ENCODE peak calls at places on chromosomes 2 and 18, in eight cellular contexts. F is bronchial epithelial cell; V is NT2/D1; P is adipocyte; S is tibial artery; W is CD8-positive, alpha-beta memory T cell; Y is body of pancreas; R is gastrocnemius medialis. O is an unnamed sample.

GRCh38 chr2:104866122-104866864 is 12.4 kb downstream of the POU3F3 start:
- DNase-seq in F (no peak), V (no peak), P (no peak), S (no peak), W (no peak), Y (no peak), R (no peak), O (no peak)

GRCh38 chr2:190887089-190887488 is 6.5 kb downstream of the GLS start:
- DNase-seq in F (peak; percentile 65), V (no peak), P (peak; percentile 51), S (no peak), W (no peak), Y (no peak), R (no peak), O (no peak)

GRCh38 chr2:220847006-220847405 is 725.1 kb downstream of the EPHA4 start:
- DNase-seq in F (no peak), V (no peak), P (no peak), S (no peak), W (no peak), Y (no peak), R (no peak), O (no peak)

GRCh38 chr2:133489641-133490411 is 78.4 kb downstream of the NCKAP5 start:
- DNase-seq in F (peak; percentile 39), V (no peak), P (no peak), S (peak; percentile 67), W (no peak), Y (peak; percentile 63), R (peak; percentile 23), O (peak; percentile 66)

GRCh38 chr2:73899801-73900336 is 7.1 kb downstream of the ACTG2 start:
- DNase-seq in F (no peak), V (no peak), P (no peak), S (no peak), W (no peak), Y (no peak), R (no peak), O (no peak)

GRCh38 chr2:199136681-199137080 is 321.1 kb downstream of the SATB2 start:
- DNase-seq in F (peak; percentile 52), V (no peak), P (peak; percentile 56), S (no peak), W (no peak), Y (no peak), R (no peak), O (peak; percentile 54)

GRCh38 chr2:71801969-71802368 is 345.7 kb downstream of the CYP26B1 start:
- DNase-seq in F (peak; percentile 22), V (peak; percentile 64), P (peak; percentile 80), S (peak; percentile 57), W (no peak), Y (peak; percentile 38), R (peak; percentile 69), O (peak; percentile 86)

GRCh38 chr2:128799736-128800135 is 481.1 kb upstream of the HS6ST1 start:
- DNase-seq in F (no peak), V (no peak), P (no peak), S (no peak), W (no peak), Y (no peak), R (no peak), O (no peak)

GRCh38 chr2:160541745-160542144 is 48.1 kb upstream of the RBMS1 start:
- DNase-seq in F (no peak), V (no peak), P (no peak), S (no peak), W (no peak), Y (no peak), R (no peak), O (no peak)

GRCh38 chr2:88098558-88098900 is 29.3 kb downstream of the FABP1 start:
- DNase-seq in F (no peak), V (no peak), P (no peak), S (no peak), W (no peak), Y (no peak), R (no peak), O (no peak)
- H3K27me3 ChIP-seq in F (peaks cover 1% of the 10 kb centered on the region), V (no peaks in the 10 kb centered on the region), P (peaks cover 25% of the 10 kb centered on the region), S (no peaks in the 10 kb centered on the region), W (no peaks in the 10 kb centered on the region), Y (no peaks in the 10 kb centered on the region), R (no peaks in the 10 kb centered on the region), O (no peaks in the 10 kb centered on the region)

DNA sequence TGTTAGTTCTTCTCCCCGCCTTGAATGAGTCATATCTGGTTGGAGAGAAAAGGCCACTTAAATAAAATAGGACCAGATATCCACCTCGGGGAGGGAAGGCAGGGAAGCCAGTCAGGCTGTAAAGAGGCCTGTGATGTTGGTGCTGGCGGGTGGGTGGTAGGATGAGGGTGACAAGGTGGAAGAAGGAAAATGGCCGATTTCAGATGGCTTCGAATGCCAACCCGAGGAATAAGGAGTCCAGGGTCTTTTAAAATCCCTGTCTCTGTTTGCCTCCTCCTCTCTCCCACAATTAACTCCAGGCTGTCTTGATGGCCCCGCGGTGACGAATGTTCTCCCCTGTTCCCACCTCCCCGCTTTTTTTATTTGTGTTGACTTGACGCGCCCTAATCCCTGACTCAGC is 41.5 kb downstream of the CELF4 start:
- DNase-seq in F (no peak), V (no peak), P (no peak), S (no peak), W (no peak), Y (no peak), R (no peak), O (no peak)
- H3K4me3 ChIP-seq in F (no peak overlapping the region), V (no peak overlapping the region), P (no peak overlapping the region), S (no peak overlapping the region), W (no peak overlapping the region), Y (no peak overlapping the region), R (no peak overlapping the region), O (no peak overlapping the region)

GRCh38 chr2:27571681-27572080 is 11.2 kb upstream of the ZNF512 start:
- DNase-seq in F (no peak), V (no peak), P (no peak), S (no peak), W (no peak), Y (no peak), R (no peak), O (no peak)

GRCh38 chr2:27569398-27569797 is 13.4 kb upstream of the ZNF512 start:
- DNase-seq in F (no peak), V (no peak), P (no peak), S (no peak), W (no peak), Y (no peak), R (no peak), O (no peak)

GRCh38 chr2:27572439-27572838 is 10.4 kb upstream of the ZNF512 start:
- DNase-seq in F (no peak), V (no peak), P (no peak), S (no peak), W (no peak), Y (no peak), R (no peak), O (no peak)

GRCh38 chr2:27572998-27573429 is 9.8 kb upstream of the ZNF512 start:
- DNase-seq in F (no peak), V (no peak), P (no peak), S (no peak), W (no peak), Y (no peak), R (no peak), O (no peak)

DNA sequence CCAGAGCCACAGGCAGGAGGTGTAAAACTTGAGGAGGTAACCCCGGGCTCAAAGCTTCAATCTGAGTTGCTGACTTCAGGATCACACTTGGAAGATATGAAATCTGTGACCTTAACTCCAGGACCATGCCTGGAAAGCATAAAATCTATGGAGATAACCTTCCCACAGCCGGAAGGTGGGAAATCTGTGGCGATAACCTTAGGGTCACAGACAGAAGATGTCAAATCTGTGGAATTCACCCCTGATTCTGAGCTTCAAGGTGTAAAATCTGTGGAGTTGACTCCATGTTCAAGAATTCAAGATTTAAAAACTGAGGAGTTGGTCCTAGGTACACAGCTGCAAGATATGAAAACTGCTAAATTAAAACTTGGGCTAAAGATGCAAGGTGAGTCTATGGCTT is 11.6 kb upstream of the ZNF512 start:
- DNase-seq in F (no peak), V (no peak), P (no peak), S (no peak), W (no peak), Y (no peak), R (no peak), O (no peak)
- H3K27me3 ChIP-seq in F (no peaks in the 10 kb centered on the region), V (no peaks in the 10 kb centered on the region), P (no peaks in the 10 kb centered on the region), S (peaks cover 4% of the 10 kb centered on the region), W (no peaks in the 10 kb centered on the region), Y (no peaks in the 10 kb centered on the region), R (no peaks in the 10 kb centered on the region), O (no peaks in the 10 kb centered on the region)

GRCh38 chr18:23424616-23425015 is 28.5 kb upstream of the RIOK3 start:
- DNase-seq in F (no peak), V (no peak), P (no peak), S (no peak), W (no peak), Y (no peak), R (no peak), O (no peak)

GRCh38 chr18:23421277-23421676 is 31.8 kb upstream of the RIOK3 start:
- DNase-seq in F (no peak), V (no peak), P (no peak), S (no peak), W (no peak), Y (no peak), R (no peak), O (no peak)

GRCh38 chr18:23428821-23429220 is 24.3 kb upstream of the RIOK3 start:
- DNase-seq in F (no peak), V (no peak), P (no peak), S (no peak), W (no peak), Y (no peak), R (no peak), O (no peak)

DNA sequence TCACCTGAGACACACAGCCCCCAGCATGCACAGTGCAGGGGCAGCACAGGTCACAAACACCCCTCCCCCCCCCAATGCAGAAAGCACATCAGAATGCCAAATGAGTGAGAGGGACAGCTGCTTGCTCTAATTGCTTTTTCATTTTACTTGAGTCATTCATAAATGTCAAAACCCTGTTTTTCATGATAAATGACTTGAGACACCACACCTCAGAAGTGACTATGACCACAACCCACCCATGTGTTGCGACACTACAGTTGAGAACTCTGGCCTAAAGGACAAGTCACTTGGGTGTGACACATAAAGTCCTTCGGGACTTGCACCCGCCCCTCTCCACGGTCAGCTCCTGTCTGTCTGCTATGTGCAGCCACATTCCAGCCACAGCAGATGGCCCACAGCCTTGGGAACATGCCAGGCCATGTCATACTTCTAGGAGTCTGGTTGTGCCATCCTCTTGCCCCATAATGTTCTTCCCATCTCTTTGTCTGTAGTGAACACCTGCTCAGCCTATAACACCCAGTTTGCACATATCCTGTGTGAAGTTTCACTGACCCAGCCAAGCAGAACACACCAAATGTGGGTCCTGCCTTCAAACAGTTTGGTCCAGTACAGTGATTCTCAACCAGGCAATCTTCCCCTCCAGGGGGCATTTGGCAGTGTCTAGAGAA is 30.2 kb upstream of the RIOK3 start:
- DNase-seq in F (peak; percentile 52), V (no peak), P (peak; percentile 45), S (no peak), W (no peak), Y (no peak), R (peak; percentile 75), O (peak; percentile 38)
- H3K4me3 ChIP-seq in F (no peak overlapping the region), V (no peak overlapping the region), P (no peak overlapping the region), S (no peak overlapping the region), W (no peak overlapping the region), Y (no peak overlapping the region), R (no peak overlapping the region), O (no peak overlapping the region)

GRCh38 chr2:18474690-18475089 is 85.8 kb downstream of the RDH14 start:
- DNase-seq in F (no peak), V (no peak), P (no peak), S (no peak), W (no peak), Y (no peak), R (no peak), O (no peak)
- H3K27me3 ChIP-seq in F (no peaks in the 10 kb centered on the region), V (no peaks in the 10 kb centered on the region), P (no peaks in the 10 kb centered on the region), S (no peaks in the 10 kb centered on the region), W (no peaks in the 10 kb centered on the region), Y (no peaks in the 10 kb centered on the region), R (no peaks in the 10 kb centered on the region), O (no peaks in the 10 kb centered on the region)